ENCODE peak calls at places on chromosomes 1 and 21, in six cellular contexts. J is AG04449, U is GM06990, X is tibial artery, V is astrocyte of the spinal cord, M is body of pancreas. D is an unnamed sample.

GRCh38 chr1:247411583-247412295 is 4.2 kb upstream of the NLRP3 start:
- DNase-seq in J (no peak), U (no peak), X (no peak), V (no peak), M (peak; percentile 45), D (no peak)

GRCh38 chr1:91650764-91651163 is 150.1 kb downstream of the CDC7 start:
- DNase-seq in J (peak; percentile 97), U (no peak), X (peak; percentile 93), V (peak; percentile 91), M (peak; percentile 62), D (peak; percentile 93)

GRCh38 chr1:188043536-188044245 is 1214.9 kb downstream of the PLA2G4A start:
- DNase-seq in J (no peak), U (no peak), X (no peak), V (peak; percentile 6), M (no peak), D (peak; percentile 38)

GRCh38 chr1:76939107-76939816 is 72.0 kb downstream of the ST6GALNAC5 start:
- DNase-seq in J (no peak), U (no peak), X (no peak), V (peak; percentile 34), M (no peak), D (peak; percentile 14)

GRCh38 chr1:65310078-65310587 is 790 bp downstream of the DNAJC6 start:
- DNase-seq in J (no peak), U (no peak), X (no peak), V (no peak), M (peak; percentile 51), D (no peak)

GRCh38 chr1:229636042-229636441 is 10.0 kb downstream of the URB2 start:
- DNase-seq in J (no peak), U (no peak), X (no peak), V (no peak), M (no peak), D (no peak)

GRCh38 chr1:218705911-218706893 is 361.1 kb downstream of the TGFB2 start:
- DNase-seq in J (peak; percentile 97), U (no peak), X (no peak), V (peak; percentile 99), M (peak; percentile 5), D (peak; percentile 94)

GRCh38 chr1:230047114-230047865 is 19.7 kb upstream of the GALNT2 start:
- DNase-seq in J (no peak), U (no peak), X (no peak), V (no peak), M (no peak), D (peak; percentile 17)

GRCh38 chr1:8169364-8170058 is 143.4 kb upstream of the ERRFI1 start:
- DNase-seq in J (peak; percentile 37), U (peak; percentile 71), X (peak; percentile 71), V (peak; percentile 83), M (peak; percentile 93), D (peak; percentile 92)

GRCh38 chr1:92410706-92411105 is 76.0 kb downstream of the GFI1 start:
- DNase-seq in J (no peak), U (no peak), X (no peak), V (no peak), M (no peak), D (no peak)

GRCh38 chr1:46635205-46635604 is 18.6 kb upstream of the MOB3C start:
- DNase-seq in J (no peak), U (no peak), X (no peak), V (no peak), M (no peak), D (no peak)

GRCh38 chr1:117826551-117827078 is 102.8 kb downstream of the GDAP2 start:
- DNase-seq in J (peak; percentile 67), U (no peak), X (peak; percentile 53), V (peak; percentile 83), M (peak; percentile 54), D (peak; percentile 80)

GRCh38 chr1:109642610-109643009 is 13.3 kb upstream of the GSTM4 start:
- DNase-seq in J (no peak), U (no peak), X (no peak), V (no peak), M (no peak), D (no peak)

GRCh38 chr1:8406011-8406410 is 88.1 kb downstream of the SLC45A1 start:
- DNase-seq in J (no peak), U (no peak), X (no peak), V (no peak), M (no peak), D (no peak)

GRCh38 chr21:40300300-40300699 is 433.1 kb downstream of the PCP4 start:
- DNase-seq in J (no peak), U (no peak), X (no peak), V (no peak), M (no peak), D (no peak)

GRCh38 chr1:3060601-3061551 is 8.1 kb upstream of the PRDM16 start:
- DNase-seq in J (no peak), U (no peak), X (no peak), V (no peak), M (no peak), D (no peak)

GRCh38 chr1:107315652-107316051 is 174.8 kb downstream of the NTNG1 start:
- DNase-seq in J (no peak), U (no peak), X (no peak), V (no peak), M (no peak), D (no peak)
- H3K4me3 ChIP-seq in J (no peak overlapping the region), U (no peak overlapping the region), X (no peak overlapping the region), V (no peak overlapping the region), M (no peak overlapping the region), D (no peak overlapping the region)

DNA sequence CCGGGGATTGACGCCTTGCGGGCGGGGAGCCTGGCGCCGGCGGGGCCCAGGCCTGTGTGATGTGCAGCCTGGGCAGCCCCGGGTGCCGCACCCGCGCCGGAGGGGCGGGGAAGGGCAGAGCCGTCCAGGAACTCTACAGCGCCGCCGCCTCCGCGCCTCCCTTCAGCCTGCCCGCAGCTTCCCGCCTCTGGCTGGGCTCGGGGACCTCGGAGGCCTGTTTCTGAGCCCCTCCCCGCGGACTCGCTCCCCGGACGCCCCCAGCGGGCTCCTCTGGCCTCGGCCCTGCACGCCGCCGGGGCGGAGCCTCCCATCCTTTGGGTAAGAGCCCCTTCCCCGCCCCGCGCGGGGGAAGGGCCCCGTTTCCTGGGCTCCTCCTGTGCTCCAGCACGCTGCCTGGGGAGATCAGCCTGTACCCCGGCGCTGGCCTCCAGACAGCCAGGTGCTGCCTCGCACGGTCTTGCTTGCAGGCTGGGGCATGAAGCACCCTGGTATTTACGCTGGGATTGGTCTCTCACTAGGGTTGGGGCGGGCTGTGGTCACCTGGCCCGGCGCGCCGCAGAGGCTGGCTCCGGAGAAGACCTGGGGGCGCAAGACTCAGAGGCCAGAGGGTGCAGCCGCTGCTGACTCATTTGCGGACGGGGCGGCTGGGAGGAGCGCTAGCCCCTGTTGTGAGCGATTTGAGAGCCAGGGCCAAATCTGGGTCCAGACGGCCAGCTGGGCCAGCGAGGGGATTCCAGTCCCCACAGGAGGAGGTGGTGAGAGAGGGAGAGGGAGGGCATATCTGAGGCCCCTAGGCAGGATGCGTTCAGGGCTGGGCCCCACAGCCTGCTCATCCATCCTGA is 5.7 kb upstream of the ACOT11 start:
- DNase-seq in J (no peak), U (peak; percentile 71), X (no peak), V (peak; percentile 78), M (peak; percentile 71), D (peak; percentile 57)
- TF ChIP-seq CTCF in J (peak; percentile 26), U (no peak), X (peak; percentile 7), V (no peak), M (no peak), D (no peak)

DNA sequence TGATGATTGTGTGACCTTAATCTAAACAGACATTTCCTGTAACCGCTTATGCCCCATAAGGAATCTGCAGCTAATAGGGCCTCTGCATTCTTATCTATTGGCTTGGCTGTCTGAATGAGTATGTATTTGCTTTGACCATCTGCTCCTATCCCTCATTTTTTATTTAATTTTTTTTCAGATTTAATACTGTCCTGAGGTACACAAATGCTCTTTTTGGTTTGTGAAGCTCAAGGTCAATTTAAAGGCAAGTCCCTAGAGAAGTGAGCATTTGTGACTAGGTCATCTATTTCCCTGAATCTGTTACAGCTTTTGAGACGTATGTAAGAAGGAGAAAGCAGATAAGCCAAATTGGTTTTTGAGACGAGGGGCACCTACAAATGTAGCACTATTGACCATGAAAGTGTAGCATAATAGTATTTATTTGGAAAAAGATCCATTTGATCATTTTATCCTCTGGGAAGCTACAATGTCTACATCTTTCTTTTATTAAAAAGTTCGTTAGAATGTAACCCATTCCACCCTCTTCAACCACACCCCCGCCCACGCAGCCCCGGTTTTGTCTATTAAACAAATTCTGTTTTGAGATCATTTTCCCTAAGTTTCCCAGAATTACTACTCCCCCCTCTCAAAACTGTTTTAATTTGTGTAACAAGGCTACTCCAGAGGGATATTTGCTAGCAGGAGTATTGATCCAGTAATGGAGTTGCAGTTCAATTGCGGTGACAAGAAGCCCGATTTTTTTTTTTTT is 69.3 kb upstream of the HSPA13 start:
- DNase-seq in J (no peak), U (no peak), X (no peak), V (no peak), M (no peak), D (no peak)
- H3K4me3 ChIP-seq in J (no peak overlapping the region), U (no peak overlapping the region), X (no peak overlapping the region), V (no peak overlapping the region), M (no peak overlapping the region), D (no peak overlapping the region)

DNA sequence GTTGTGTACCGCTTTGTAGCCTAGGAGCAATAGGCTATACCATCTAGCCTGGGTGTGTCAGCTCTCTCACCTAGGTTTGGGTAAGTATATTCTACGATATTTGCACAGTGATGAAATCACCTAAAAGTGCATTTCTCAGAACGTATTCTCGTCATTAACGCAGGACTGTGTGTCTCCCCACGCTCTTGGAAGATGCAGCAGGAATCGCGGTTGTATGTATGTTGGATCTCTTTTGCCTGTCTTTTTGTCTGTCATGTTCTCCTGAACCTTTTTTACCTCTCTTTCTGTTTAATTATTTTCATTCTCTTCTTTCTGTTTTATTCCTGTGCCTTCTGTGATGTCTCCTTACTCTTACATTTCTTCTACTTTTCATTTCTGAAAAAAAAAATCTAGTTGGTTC is 140.5 kb upstream of the COL6A1 start:
- DNase-seq in J (no peak), U (no peak), X (no peak), V (peak; percentile 4), M (no peak), D (no peak)
- TF ChIP-seq CTCF in J (no peak), U (no peak), X (no peak), V (no peak), M (no peak), D (no peak)

GRCh38 chr1:112704511-112704907 is 2.4 kb downstream of the RHOC start:
- DNase-seq in J (no peak), U (no peak), X (no peak), V (no peak), M (no peak), D (no peak)
- H3K4me3 ChIP-seq in J (peak overlapping the region; percentile 88), U (peak overlapping the region; percentile 85), X (peak overlapping the region; percentile 78), V (peak overlapping the region; percentile 92), M (no peak overlapping the region), D (peak overlapping the region; percentile 95)

GRCh38 chr1:59391216-59392179 is 94.6 kb downstream of the FGGY start:
- DNase-seq in J (no peak), U (no peak), X (no peak), V (no peak), M (no peak), D (peak; percentile 18)
- TF ChIP-seq CTCF in J (no peak), U (no peak), X (no peak), V (no peak), M (no peak), D (no peak)

D was measured in fibroblast of pulmonary artery.